ENCODE peak calls at places on chromosome 3, in nine cellular contexts. P is A549; J is left lung; L is activated CD8-positive, alpha-beta T cell treated with anti-CD3 and anti-CD28 coated beads for 36 hours; S is gastrocnemius medialis; C is activated naive CD8-positive, alpha-beta T cell treated with anti-CD3 and anti-CD28 coated beads, Interleukin-2, amount 10 ng/mL, durations not matched to agents 7 days and 5 days; W is activated CD8-positive, alpha-beta memory T cell treated with anti-CD3 and anti-CD28 coated beads, Interleukin-2, amount 10 ng/mL, durations not matched to agents 7 days and 5 days; E is pancreas; Z is Panc1. Q is an unnamed sample.

GRCh38 chr3:162710332-162711112 is 1213.9 kb downstream of the OTOL1 start:
- ATAC-seq in P (no peak), J (no peak), L (no peak), S (no peak), C (no peak), W (no peak), E (no peak), Z (no peak), Q (no peak)

GRCh38 chr3:138513073-138513843 is 78.8 kb downstream of the ESYT3 start:
- ATAC-seq in P (no peak), J (peak), L (peak), S (no peak), C (peak), W (peak), E (no peak), Z (no peak), Q (no peak)

GRCh38 chr3:56869157-56869889 is 67.6 kb upstream of the ARHGEF3 start:
- ATAC-seq in P (no peak), J (no peak), L (peak), S (no peak), C (no peak), W (peak), E (no peak), Z (no peak), Q (no peak)

GRCh38 chr3:11770105-11770476 is 76.6 kb downstream of the TAMM41 start:
- ATAC-seq in P (peak), J (peak), L (peak), S (no peak), C (peak), W (peak), E (peak), Z (no peak), Q (peak)

GRCh38 chr3:2468816-2469215 is 370.1 kb downstream of the CNTN4 start:
- ATAC-seq in P (no peak), J (no peak), L (no peak), S (no peak), C (no peak), W (no peak), E (no peak), Z (no peak), Q (no peak)

GRCh38 chr3:31884251-31884650 is 96.8 kb downstream of the OSBPL10 start:
- ATAC-seq in P (no peak), J (no peak), L (no peak), S (no peak), C (no peak), W (no peak), E (no peak), Z (no peak), Q (no peak)

GRCh38 chr3:364287-364686 is 167.7 kb downstream of the CHL1 start:
- ATAC-seq in P (no peak), J (no peak), L (no peak), S (no peak), C (no peak), W (no peak), E (no peak), Z (no peak), Q (no peak)

GRCh38 chr3:61564405-61565059 is 3.2 kb downstream of the PTPRG start:
- ATAC-seq in P (no peak), J (peak), L (no peak), S (peak), C (no peak), W (no peak), E (peak), Z (no peak), Q (peak)